ENCODE peak calls at places on chromosomes 3 and 15, in four cellular contexts. K, R, T and M are unnamed samples.

GRCh38 chr3:12898290-12898979 is 57.1 kb upstream of the RPL32 start:
- DNase-seq in K (no peak), R (peak; percentile 53), T (no peak), M (no peak)

GRCh38 chr3:154125378-154126030 is 4.3 kb downstream of the ARHGEF26 start:
- DNase-seq in K (no peak), R (no peak), T (no peak), M (no peak)

GRCh38 chr3:129442947-129443346 is 2.9 kb downstream of the IFT122 start:
- DNase-seq in K (no peak), R (no peak), T (no peak), M (no peak)

GRCh38 chr3:184016820-184017671 is 638 bp downstream of the ABCC5 start:
- DNase-seq in K (no peak), R (peak; percentile 95), T (no peak), M (no peak)

GRCh38 chr3:27354588-27355203 is 14.5 kb downstream of the NEK10 start:
- DNase-seq in K (no peak), R (no peak), T (no peak), M (no peak)

GRCh38 chr3:73351423-73352071 is 273.2 kb downstream of the PDZRN3 start:
- DNase-seq in K (no peak), R (no peak), T (no peak), M (no peak)

GRCh38 chr3:12973827-12974226 is 99.4 kb downstream of the IQSEC1 start:
- DNase-seq in K (no peak), R (no peak), T (no peak), M (no peak)

GRCh38 chr3:62939707-62940106 is 64.5 kb upstream of the CADPS start:
- DNase-seq in K (no peak), R (no peak), T (no peak), M (no peak)

GRCh38 chr3:142646020-142646783 is 50.0 kb downstream of the PLS1 start:
- DNase-seq in K (no peak), R (no peak), T (no peak), M (no peak)

GRCh38 chr15:89680282-89680873 is 1.2 kb upstream of the PLIN1 start:
- DNase-seq in K (no peak), R (no peak), T (no peak), M (peak; percentile 40)

GRCh38 chr3:115790759-115791158 is 167.4 kb downstream of the GAP43 start:
- DNase-seq in K (peak; percentile 95), R (no peak), T (peak; percentile 98), M (peak; percentile 93)

GRCh38 chr3:61663728-61664492 is 102.5 kb downstream of the PTPRG start:
- DNase-seq in K (peak; percentile 98), R (no peak), T (peak; percentile 91), M (peak; percentile 94)

GRCh38 chr3:186529204-186529999 is 14.8 kb downstream of the CRYGS start:
- DNase-seq in K (no peak), R (no peak), T (no peak), M (no peak)

GRCh38 chr3:16409032-16409431 is 104.5 kb downstream of the RFTN1 start:
- DNase-seq in K (no peak), R (no peak), T (no peak), M (no peak)

GRCh38 chr15:20340331-20340811 is 201.2 kb downstream of the GOLGA6L6 start:
- DNase-seq in K (no peak), R (peak; percentile 98), T (peak; percentile 12), M (peak; percentile 25)

GRCh38 chr15:55654541-55654940 is 66.4 kb upstream of the PYGO1 start:
- DNase-seq in K (no peak), R (no peak), T (peak; percentile 36), M (no peak)

GRCh38 chr3:51379301-51379700 is 5.8 kb upstream of the MANF start:
- DNase-seq in K (no peak), R (peak; percentile 55), T (no peak), M (no peak)

GRCh38 chr15:74631935-74632560 is 16.4 kb downstream of the CLK3 start:
- DNase-seq in K (no peak), R (peak; percentile 83), T (peak; percentile 41), M (peak; percentile 26)

GRCh38 chr3:108293858-108294257 is 2.5 kb upstream of the HHLA2 start:
- DNase-seq in K (no peak), R (no peak), T (no peak), M (no peak)

GRCh38 chr3:142999881-143000280 is 1.5 kb upstream of the U2SURP start:
- DNase-seq in K (no peak), R (no peak), T (no peak), M (no peak)

GRCh38 chr3:42403737-42404136 is 6.7 kb downstream of the LYZL4 start:
- DNase-seq in K (no peak), R (no peak), T (no peak), M (no peak)

GRCh38 chr15:87863152-87863551 is 393.4 kb downstream of the NTRK3 start:
- DNase-seq in K (no peak), R (no peak), T (no peak), M (no peak)

GRCh38 chr3:67940200-67940952 is 286.0 kb upstream of the SUCLG2 start:
- DNase-seq in K (no peak), R (no peak), T (no peak), M (no peak)

GRCh38 chr15:56732881-56733130 is 503 bp downstream of the ZNF280D start:
- DNase-seq in K (peak; percentile 14), R (no peak), T (peak; percentile 29), M (no peak)

GRCh38 chr3:120432105-120432860 is 18.5 kb downstream of the FSTL1 start:
- DNase-seq in K (no peak), R (no peak), T (peak; percentile 91), M (peak; percentile 77)

GRCh38 chr3:25291524-25291923 is 136.5 kb upstream of the RARB start:
- DNase-seq in K (no peak), R (no peak), T (no peak), M (no peak)

GRCh38 chr3:22245122-22245521 is 494.1 kb upstream of the ZNF385D start:
- DNase-seq in K (peak; percentile 10), R (no peak), T (peak; percentile 89), M (peak; percentile 39)

GRCh38 chr3:120462409-120462959 is 11.7 kb upstream of the FSTL1 start:
- DNase-seq in K (no peak), R (no peak), T (no peak), M (no peak)

GRCh38 chr3:122826315-122826714 is 31.4 kb downstream of the SLC49A4 start:
- DNase-seq in K (no peak), R (no peak), T (no peak), M (no peak)

GRCh38 chr15:41387646-41388045 is 14.7 kb downstream of the NDUFAF1 start:
- DNase-seq in K (no peak), R (no peak), T (no peak), M (no peak)

GRCh38 chr3:188319569-188319968 is 165.6 kb downstream of the LPP start:
- DNase-seq in K (no peak), R (no peak), T (no peak), M (peak; percentile 67)

GRCh38 chr3:10783360-10784346 is 32.4 kb upstream of the SLC6A11 start:
- DNase-seq in K (no peak), R (no peak), T (peak; percentile 19), M (peak; percentile 29)

GRCh38 chr3:27590437-27591320 is 106.5 kb upstream of the SLC4A7 start:
- DNase-seq in K (no peak), R (no peak), T (peak; percentile 53), M (peak; percentile 32)

GRCh38 chr3:128567141-128567540 is 74.1 kb upstream of the GATA2 start:
- DNase-seq in K (no peak), R (no peak), T (no peak), M (no peak)

DNA sequence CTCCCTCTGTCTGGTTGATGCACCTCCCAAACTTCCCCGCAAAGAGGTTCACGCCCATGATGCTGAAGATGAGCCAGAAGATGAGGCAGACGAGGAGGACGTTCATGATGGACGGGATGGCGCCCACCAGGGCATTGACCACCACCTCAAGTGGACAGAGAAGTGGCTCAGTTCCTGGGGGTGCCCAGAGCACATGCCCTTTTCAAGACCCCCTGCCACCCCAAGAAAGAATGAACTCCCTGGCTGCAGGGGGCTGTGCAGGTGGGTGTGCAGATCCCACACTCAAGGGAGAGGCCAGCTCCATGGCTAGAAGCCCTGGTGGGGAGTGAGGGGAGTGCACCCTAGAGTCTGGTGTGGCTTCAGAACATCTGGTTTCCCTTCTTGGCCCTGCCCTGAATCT is 64.1 kb downstream of the EXOG start:
- DNase-seq in K (no peak), R (no peak), T (no peak), M (no peak)
- TF ChIP-seq CTCF in K (no peak), R (no peak), T (peak; percentile 27), M (peak; percentile 38)

GRCh38 chr3:166688665-166689064 is 691.4 kb downstream of the ZBBX start:
- DNase-seq in K (no peak), R (no peak), T (no peak), M (no peak)

GRCh38 chr3:166685246-166685645 is 694.9 kb downstream of the ZBBX start:
- DNase-seq in K (no peak), R (no peak), T (no peak), M (no peak)
- TF ChIP-seq CTCF in K (no peak), R (no peak), T (no peak), M (no peak)

DNA sequence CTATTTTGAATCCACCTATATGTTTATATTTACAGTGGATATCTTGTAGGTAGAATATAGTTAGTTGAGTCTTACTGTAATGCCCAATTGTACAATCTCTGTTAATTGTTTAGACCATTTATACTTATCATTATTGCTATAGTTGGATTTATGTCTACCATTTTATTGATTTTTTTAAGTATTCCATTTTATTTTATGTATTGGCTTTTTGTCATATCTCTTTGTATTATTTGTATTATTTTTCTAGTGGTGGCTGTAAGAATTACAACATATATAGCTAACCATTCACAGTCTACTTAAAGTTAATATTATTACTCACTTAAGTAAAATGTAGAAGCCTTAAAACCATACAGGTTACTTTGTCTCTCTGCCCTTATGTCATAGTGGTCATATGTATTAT is 46.1 kb downstream of the SLC2A2 start:
- DNase-seq in K (no peak), R (no peak), T (no peak), M (no peak)
- TF ChIP-seq CTCF in K (no peak), R (no peak), T (no peak), M (peak; percentile 56)

GRCh38 chr15:70111203-70112017 is 13.7 kb upstream of the TLE3 start:
- DNase-seq in K (peak; percentile 56), R (no peak), T (peak; percentile 86), M (peak; percentile 40)
- TF ChIP-seq CTCF in K (no peak), R (no peak), T (no peak), M (no peak)